ENCODE peak calls at places on chromosomes 2 and 18, in five cellular contexts. V, Q, K, G and P are unnamed samples.

GRCh38 chr2:137823196-137823595 is 141.1 kb upstream of the HNMT start:
- DNase-seq in Q (no peak), K (no peak), V (no peak), G (no peak), P (no peak)

GRCh38 chr2:100246163-100247145 is 75.8 kb downstream of the LONRF2 start:
- DNase-seq in K (peak; percentile 49), Q (no peak), V (peak; percentile 27), G (peak; percentile 48), P (peak; percentile 13)

GRCh38 chr2:44267269-44268258 is 7.7 kb upstream of the SLC3A1 start:
- DNase-seq in K (no peak), V (no peak), G (no peak), Q (no peak), P (no peak)

GRCh38 chr18:49161627-49162026 is 210.9 kb upstream of the SMAD7 start:
- DNase-seq in G (no peak), Q (peak; percentile 90), K (peak; percentile 10), V (no peak), P (no peak)

GRCh38 chr2:72082887-72083286 is 64.8 kb downstream of the CYP26B1 start:
- DNase-seq in V (no peak), Q (no peak), K (no peak), G (no peak), P (no peak)

GRCh38 chr18:80200932-80201672 is 46.2 kb downstream of the PARD6G start:
- DNase-seq in K (no peak), Q (no peak), G (no peak), V (no peak), P (no peak)

GRCh38 chr2:2192385-2192957 is 138.6 kb downstream of the MYT1L start:
- DNase-seq in G (no peak), V (no peak), K (peak; percentile 66), Q (no peak), P (no peak)

GRCh38 chr2:3557588-3558204 is 437 bp downstream of the RNASEH1 start:
- DNase-seq in Q (no peak), G (no peak), V (no peak), K (no peak), P (no peak)

GRCh38 chr2:223500690-223501089 is 101.5 kb downstream of the SCG2 start:
- DNase-seq in Q (no peak), G (no peak), K (no peak), V (no peak), P (no peak)

GRCh38 chr2:63654959-63655358 is 66.2 kb downstream of the MDH1 start:
- DNase-seq in K (no peak), G (no peak), V (no peak), Q (peak; percentile 26), P (no peak)

GRCh38 chr2:174012347-174013309 is 47.5 kb upstream of the SP3 start:
- DNase-seq in G (no peak), V (no peak), Q (no peak), K (no peak), P (no peak)

GRCh38 chr18:45621068-45621511 is 5.8 kb downstream of the SLC14A2 start:
- DNase-seq in V (peak; percentile 14), G (peak; percentile 45), Q (no peak), K (peak; percentile 74), P (peak; percentile 28)
- TF ChIP-seq ZBTB33 in V (no peak), G (no peak), Q (no peak), K (no peak), P (no peak)

GRCh38 chr2:126413079-126413478 is 242.9 kb upstream of the GYPC start:
- DNase-seq in Q (no peak), G (no peak), V (no peak), K (no peak), P (no peak)

GRCh38 chr2:126406267-126406666 is 249.7 kb upstream of the GYPC start:
- DNase-seq in Q (no peak), G (peak; percentile 1), K (no peak), V (no peak), P (no peak)

GRCh38 chr2:126403039-126403666 is 252.8 kb upstream of the GYPC start:
- DNase-seq in V (no peak), K (no peak), Q (no peak), G (no peak), P (no peak)

GRCh38 chr2:126409850-126410249 is 246.1 kb upstream of the GYPC start:
- DNase-seq in G (no peak), V (no peak), Q (no peak), K (no peak), P (no peak)

DNA sequence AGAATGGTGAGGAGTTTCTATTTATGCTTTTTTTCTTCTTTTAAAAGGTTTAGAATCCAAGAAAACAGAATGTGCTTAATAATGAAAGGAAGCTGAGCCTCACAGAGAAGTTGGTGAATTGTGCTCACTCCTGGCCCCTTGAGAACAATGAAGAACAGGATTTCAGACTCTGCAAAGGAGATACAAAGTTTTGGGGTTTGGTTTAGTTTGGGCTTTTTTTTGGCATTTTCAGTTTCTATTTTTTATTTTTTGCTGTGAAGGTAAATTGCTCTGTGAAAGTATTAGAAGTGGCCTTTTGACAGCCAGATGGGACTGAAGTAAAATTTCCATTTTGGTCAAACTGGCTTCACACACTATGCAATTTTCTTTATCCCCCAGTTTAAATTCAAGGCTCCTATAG is 247.3 kb upstream of the GYPC start:
- DNase-seq in V (no peak), G (no peak), Q (no peak), K (no peak), P (no peak)
- TF ChIP-seq ZBTB33 in V (no peak), G (no peak), Q (no peak), K (no peak), P (no peak)

GRCh38 chr2:175729049-175729706 is 272.9 kb downstream of the LNPK start:
- DNase-seq in K (no peak), G (no peak), Q (no peak), V (no peak), P (no peak)

GRCh38 chr2:175730025-175730424 is 272.0 kb downstream of the LNPK start:
- DNase-seq in G (no peak), K (no peak), V (peak; percentile 40), Q (no peak), P (no peak)

GRCh38 chr2:175726213-175726612 is 275.9 kb downstream of the LNPK start:
- DNase-seq in K (no peak), V (no peak), G (no peak), Q (no peak), P (no peak)
- TF ChIP-seq ZBTB33 in K (no peak), V (no peak), G (no peak), Q (no peak), P (no peak)

GRCh38 chr18:47737198-47737830 is 193.1 kb downstream of the SMAD2 start:
- DNase-seq in K (no peak), V (no peak), G (no peak), Q (no peak), P (no peak)
- TF ChIP-seq ZBTB33 in K (no peak), V (no peak), G (no peak), Q (no peak), P (no peak)

GRCh38 chr2:164028764-164029534 is 293.1 kb upstream of the FIGN start:
- DNase-seq in V (no peak), K (no peak), G (no peak), Q (no peak), P (no peak)

GRCh38 chr2:164030623-164031022 is 294.8 kb upstream of the FIGN start:
- DNase-seq in V (no peak), G (no peak), K (no peak), Q (no peak), P (no peak)

DNA sequence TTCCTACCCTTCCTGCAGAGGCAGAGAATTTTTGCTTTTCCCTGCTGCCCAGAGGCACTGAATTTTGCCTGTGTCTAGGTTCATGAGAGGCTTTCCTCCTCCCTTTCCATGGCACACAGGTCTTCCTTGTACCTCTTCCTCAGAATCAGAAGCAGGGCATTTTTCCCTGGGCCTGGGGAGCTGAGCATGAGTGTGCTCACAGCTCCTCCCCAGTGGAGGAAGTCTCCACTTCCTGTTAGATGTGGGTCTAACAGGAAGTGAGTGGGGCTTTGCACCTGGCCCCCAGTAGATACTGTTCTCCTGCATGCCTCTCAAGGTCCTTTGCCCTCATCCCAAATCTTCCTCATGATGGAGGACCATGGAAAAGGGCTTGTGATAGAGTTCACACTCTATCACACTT is 297.2 kb upstream of the FIGN start:
- DNase-seq in V (no peak), Q (no peak), K (no peak), G (no peak), P (no peak)
- TF ChIP-seq ZBTB33 in V (no peak), Q (no peak), K (no peak), G (no peak), P (no peak)